ENCODE peak calls at places on chromosomes 1 and 21, in nine cellular contexts. I is lower lobe of right lung, Y is right cardiac atrium, W is NT2/D1, M is adipocyte, J is foreskin keratinocyte, F is fibroblast of lung, S is stomach, U is lung. P is an unnamed sample.

GRCh38 chr1:28370220-28371010 is 875 bp downstream of the PHACTR4 start:
- DNase-seq in S (no peak), M (peak; percentile 68), J (peak; percentile 47), W (peak; percentile 23), I (no peak), F (peak; percentile 41), Y (no peak), U (peak; percentile 29), P (peak; percentile 76)

GRCh38 chr1:153795325-153795837 is 20.2 kb downstream of the SLC27A3 start:
- DNase-seq in I (no peak), W (no peak), U (no peak), Y (peak; percentile 62), F (no peak), J (no peak), S (peak; percentile 22), M (no peak), P (no peak)

GRCh38 chr21:42122398-42122797 is 51.3 kb downstream of the UMODL1 start:
- DNase-seq in S (no peak), F (no peak), M (no peak), I (no peak), U (no peak), W (no peak), Y (no peak), J (no peak), P (no peak)

GRCh38 chr1:73674945-73675561 is 522.9 kb downstream of the LRRIQ3 start:
- DNase-seq in Y (no peak), M (peak; percentile 57), U (no peak), W (no peak), S (no peak), F (peak; percentile 12), I (no peak), J (peak; percentile 17), P (peak; percentile 43)

GRCh38 chr1:9809122-9809521 is 14.6 kb downstream of the CLSTN1 start:
- DNase-seq in S (no peak), F (no peak), U (no peak), J (peak; percentile 80), W (no peak), Y (no peak), M (no peak), I (no peak), P (no peak)

GRCh38 chr1:8987881-8988617 is 38.2 kb downstream of the SLC2A7 start:
- DNase-seq in U (peak; percentile 42), J (peak; percentile 11), M (peak; percentile 74), W (no peak), S (peak; percentile 59), Y (peak; percentile 82), F (peak; percentile 42), I (peak; percentile 57), P (peak; percentile 65)

GRCh38 chr1:147758379-147759100 is 1.9 kb downstream of the GJA5 start:
- DNase-seq in Y (no peak), S (no peak), U (no peak), I (no peak), W (no peak), F (no peak), M (no peak), J (no peak), P (no peak)

GRCh38 chr1:116712510-116712909 is 41.7 kb upstream of the CD2 start:
- DNase-seq in M (no peak), I (no peak), U (no peak), S (no peak), F (no peak), Y (no peak), J (no peak), W (peak; percentile 22), P (no peak)

GRCh38 chr1:37394574-37395464 is 79.6 kb upstream of the ZC3H12A start:
- DNase-seq in S (no peak), I (no peak), U (no peak), M (no peak), J (no peak), Y (no peak), W (peak; percentile 84), F (no peak), P (no peak)

GRCh38 chr1:37403166-37403565 is 71.2 kb upstream of the ZC3H12A start:
- DNase-seq in I (no peak), F (no peak), S (no peak), J (no peak), U (no peak), M (no peak), Y (no peak), W (no peak), P (no peak)

GRCh38 chr1:37398096-37398495 is 76.3 kb upstream of the ZC3H12A start:
- DNase-seq in S (no peak), J (no peak), I (no peak), U (no peak), F (no peak), W (no peak), M (no peak), Y (no peak), P (no peak)

GRCh38 chr1:37399205-37399604 is 75.2 kb upstream of the ZC3H12A start:
- DNase-seq in Y (no peak), J (no peak), U (no peak), M (no peak), F (no peak), W (no peak), S (no peak), I (no peak), P (no peak)

DNA sequence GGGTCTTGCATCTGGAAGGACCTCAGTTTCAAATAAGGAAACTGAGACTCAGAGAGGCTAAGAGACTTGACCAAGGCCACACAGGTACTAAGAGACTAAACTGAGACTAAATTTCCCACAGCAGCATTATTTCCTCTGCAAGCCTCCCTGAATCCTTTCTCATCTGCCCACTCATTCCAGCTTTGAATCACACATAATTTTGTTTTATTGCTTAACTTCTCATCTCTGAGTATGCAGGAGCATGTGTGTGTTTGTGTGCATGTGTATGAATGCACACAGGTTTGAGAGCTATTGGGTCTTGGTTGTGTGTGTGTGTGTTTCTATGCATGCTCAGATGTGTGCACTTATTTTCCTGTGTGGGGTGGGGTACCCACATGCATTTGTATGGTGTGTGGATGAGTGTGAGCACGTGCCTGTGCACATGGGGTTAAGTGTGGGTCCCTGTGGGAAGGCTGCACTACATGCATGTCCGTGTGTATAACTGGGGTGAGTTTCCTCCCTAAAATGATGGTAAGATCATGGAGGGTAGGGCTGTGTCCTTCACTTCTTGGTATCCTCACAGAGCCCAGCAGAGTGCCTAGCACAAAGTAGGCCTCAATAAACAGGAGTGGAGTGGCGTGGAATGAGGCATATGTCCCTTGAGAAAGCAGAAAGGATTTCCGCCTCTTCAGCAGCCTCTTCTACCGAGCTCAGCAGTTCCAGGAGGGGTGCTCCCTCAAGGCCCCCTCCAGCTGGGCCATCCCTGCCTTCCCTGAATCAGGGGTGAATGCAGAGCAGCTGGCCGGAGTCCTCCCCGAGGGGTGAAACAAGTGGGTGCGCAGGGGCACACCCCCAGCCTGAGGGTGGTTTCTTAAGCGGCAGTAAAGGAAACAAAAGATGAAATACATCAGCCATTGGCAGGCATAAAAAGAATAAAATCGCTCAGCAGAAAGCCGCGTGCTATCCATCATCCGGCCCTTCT is 74.3 kb upstream of the ZC3H12A start:
- DNase-seq in W (no peak), U (no peak), Y (no peak), S (no peak), I (no peak), M (no peak), J (no peak), F (no peak), P (peak; percentile 5)
- H3K4me1 ChIP-seq in W (peaks cover 11% of the 10 kb centered on the region), U (no peaks in the 10 kb centered on the region), Y (no peaks in the 10 kb centered on the region), S (no peaks in the 10 kb centered on the region), I (no peaks in the 10 kb centered on the region), M (no peaks in the 10 kb centered on the region), J (no peaks in the 10 kb centered on the region), F (no peaks in the 10 kb centered on the region), P (no peaks in the 10 kb centered on the region)

GRCh38 chr1:164640673-164641352 is 81.8 kb downstream of the PBX1 start:
- DNase-seq in S (peak; percentile 43), U (no peak), F (no peak), J (no peak), Y (no peak), I (no peak), W (no peak), M (no peak), P (no peak)

GRCh38 chr1:164637461-164638375 is 78.7 kb downstream of the PBX1 start:
- DNase-seq in U (no peak), I (no peak), J (peak; percentile 82), W (no peak), S (peak; percentile 66), F (peak; percentile 55), Y (peak; percentile 75), M (peak; percentile 71), P (peak; percentile 87)

GRCh38 chr1:164644268-164644667 is 85.3 kb downstream of the PBX1 start:
- DNase-seq in U (no peak), M (no peak), I (no peak), J (no peak), S (no peak), W (no peak), Y (no peak), F (no peak), P (no peak)

GRCh38 chr1:164638506-164639202 is 79.7 kb downstream of the PBX1 start:
- DNase-seq in Y (no peak), J (no peak), U (no peak), I (no peak), M (no peak), W (no peak), S (peak; percentile 33), F (no peak), P (no peak)

DNA sequence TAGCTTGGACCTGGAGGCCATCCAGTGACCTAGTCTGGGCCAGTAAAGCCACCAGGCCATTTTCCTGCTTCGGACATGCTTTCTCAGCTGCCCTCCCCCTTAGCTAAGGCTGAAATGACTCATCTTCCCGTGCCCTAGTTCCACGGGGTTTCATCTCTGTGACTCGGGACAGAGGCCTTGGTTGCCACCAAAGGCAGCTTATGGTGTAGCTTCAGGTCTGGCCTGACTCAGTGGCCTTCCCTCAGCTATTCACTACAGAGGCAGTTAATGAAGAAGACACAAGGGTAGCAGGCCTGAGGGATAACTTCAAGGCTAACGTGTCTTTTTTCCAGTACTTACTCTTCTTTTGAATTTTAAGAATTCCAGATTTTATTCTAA is 82.4 kb downstream of the PBX1 start:
- DNase-seq in M (peak; percentile 28), F (peak; percentile 27), W (no peak), U (no peak), I (no peak), J (no peak), Y (no peak), S (no peak), P (peak; percentile 77)
- H3K4me1 ChIP-seq in M (peaks cover 53% of the 10 kb centered on the region), F (peaks cover 24% of the 10 kb centered on the region), W (peaks cover 7% of the 10 kb centered on the region), U (peaks cover 49% of the 10 kb centered on the region), I (peaks cover 39% of the 10 kb centered on the region), J (peaks cover 7% of the 10 kb centered on the region), Y (peaks cover 19% of the 10 kb centered on the region), S (peaks cover 89% of the 10 kb centered on the region), P (peaks cover 58% of the 10 kb centered on the region)

GRCh38 chr1:7224644-7225043 is 439.4 kb downstream of the CAMTA1 start:
- DNase-seq in S (no peak), I (no peak), F (no peak), M (no peak), Y (no peak), W (peak; percentile 22), J (peak; percentile 11), U (no peak), P (no peak)
- H3K4me1 ChIP-seq in S (no peaks in the 10 kb centered on the region), I (no peaks in the 10 kb centered on the region), F (peaks cover 11% of the 10 kb centered on the region), M (no peaks in the 10 kb centered on the region), Y (no peaks in the 10 kb centered on the region), W (no peaks in the 10 kb centered on the region), J (no peaks in the 10 kb centered on the region), U (no peaks in the 10 kb centered on the region), P (peaks cover 19% of the 10 kb centered on the region)

DNA sequence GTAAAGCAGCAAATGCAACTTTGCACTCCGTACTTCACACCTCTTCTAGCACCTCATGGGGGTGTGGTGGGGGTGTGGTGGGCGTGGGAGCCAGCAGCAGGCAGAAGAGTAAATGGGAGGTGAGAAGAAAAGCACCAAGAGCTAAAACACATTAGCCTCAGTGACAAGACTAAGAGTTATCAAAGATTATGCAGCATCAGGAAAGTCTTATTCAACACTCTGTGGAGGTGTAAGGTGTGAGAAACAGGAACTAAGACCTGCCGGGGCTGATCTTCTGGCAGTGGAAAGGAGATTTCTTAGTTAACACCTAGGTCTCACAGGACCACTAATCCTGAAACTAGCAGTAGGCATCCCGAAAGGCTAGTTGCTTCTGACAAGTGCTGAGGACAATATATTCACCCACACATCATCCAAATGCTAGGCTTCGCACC is 9.9 kb downstream of the TGFBR3 start:
- DNase-seq in I (no peak), S (no peak), Y (no peak), M (no peak), U (no peak), F (no peak), W (no peak), J (no peak), P (no peak)
- H3K4me1 ChIP-seq in I (peaks cover 42% of the 10 kb centered on the region), S (peaks cover 58% of the 10 kb centered on the region), Y (peaks cover 14% of the 10 kb centered on the region), M (peaks cover 72% of the 10 kb centered on the region), U (peaks cover 22% of the 10 kb centered on the region), F (peaks cover 6% of the 10 kb centered on the region), W (no peaks in the 10 kb centered on the region), J (no peaks in the 10 kb centered on the region), P (peaks cover 41% of the 10 kb centered on the region)

P was measured in GM23248.